ENCODE peak calls at places on chromosomes 16 and 17, in five cellular contexts. T is left ventricle myocardium inferior, P is MM.1S, O is AG10803, V is mucosa of descending colon. C is an unnamed sample.

GRCh38 chr17:18158022-18158600 is 25.5 kb upstream of the ALKBH5 start:
- DNase-seq in T (peak; percentile 93), P (peak; percentile 90), O (peak; percentile 85), V (peak; percentile 99), C (peak; percentile 96)

GRCh38 chr17:27430882-27431491 is 25.3 kb upstream of the KSR1 start:
- DNase-seq in T (peak; percentile 28), P (no peak), O (peak; percentile 40), V (peak; percentile 48), C (peak; percentile 48)

GRCh38 chr17:1643293-1643998 is 2.1 kb downstream of the SCARF1 start:
- DNase-seq in T (no peak), P (peak; percentile 88), O (peak; percentile 8), V (peak; percentile 87), C (no peak)

GRCh38 chr17:36072431-36073121 is 8.5 kb downstream of the CCL18 start:
- DNase-seq in T (no peak), P (peak; percentile 35), O (peak; percentile 9), V (peak; percentile 77), C (peak; percentile 43)

GRCh38 chr17:27889711-27890251 is 3.4 kb downstream of the LYRM9 start:
- DNase-seq in T (no peak), P (no peak), O (no peak), V (no peak), C (no peak)

GRCh38 chr16:12439443-12440232 is 364.0 kb downstream of the CPPED1 start:
- DNase-seq in T (peak; percentile 18), P (no peak), O (no peak), V (no peak), C (no peak)

GRCh38 chr17:79778504-79779087 is 648 bp downstream of the CBX2 start:
- DNase-seq in T (no peak), P (no peak), O (no peak), V (no peak), C (no peak)

GRCh38 chr17:15930426-15930825 is 14.5 kb upstream of the ADORA2B start:
- DNase-seq in T (no peak), P (no peak), O (no peak), V (no peak), C (no peak)

GRCh38 chr16:49639739-49640388 is 216.0 kb downstream of the ZNF423 start:
- DNase-seq in T (peak; percentile 71), P (no peak), O (no peak), V (peak; percentile 14), C (peak; percentile 74)

GRCh38 chr17:35807371-35808144 is 1.7 kb upstream of the TAF15 start:
- DNase-seq in T (no peak), P (no peak), O (peak; percentile 66), V (no peak), C (peak; percentile 73)

GRCh38 chr17:63364387-63364786 is 81.7 kb downstream of the CYB561 start:
- DNase-seq in T (no peak), P (no peak), O (peak; percentile 47), V (no peak), C (peak; percentile 48)

GRCh38 chr17:78019367-78019975 is 61.0 kb downstream of the TNRC6C start:
- DNase-seq in T (no peak), P (peak; percentile 55), O (peak; percentile 63), V (peak; percentile 10), C (peak; percentile 65)

GRCh38 chr17:82440991-82441627 is 9.4 kb downstream of the CYBC1 start:
- DNase-seq in T (no peak), P (no peak), O (no peak), V (peak; percentile 25), C (no peak)

GRCh38 chr17:64331946-64332493 is 58.6 kb downstream of the PECAM1 start:
- DNase-seq in T (peak; percentile 69), P (no peak), O (no peak), V (no peak), C (peak; percentile 76)

GRCh38 chr17:62000186-62000585 is 64.9 kb downstream of the MED13 start:
- DNase-seq in T (no peak), P (no peak), O (no peak), V (no peak), C (no peak)

GRCh38 chr17:78952706-78953105 is 27.0 kb downstream of the LGALS3BP start:
- DNase-seq in T (no peak), P (no peak), O (no peak), V (no peak), C (no peak)

GRCh38 chr17:57747221-57748017 is 2.3 kb upstream of the CCDC182 start:
- DNase-seq in T (no peak), P (peak; percentile 60), O (peak; percentile 68), V (peak; percentile 53), C (peak; percentile 77)

GRCh38 chr17:51298508-51299371 is 38.4 kb downstream of the UTP18 start:
- DNase-seq in T (no peak), P (peak; percentile 39), O (peak; percentile 56), V (no peak), C (peak; percentile 65)

GRCh38 chr17:67682196-67682595 is 35.5 kb upstream of the NOL11 start:
- DNase-seq in T (no peak), P (no peak), O (no peak), V (no peak), C (no peak)
- H3K4me3 ChIP-seq in T (no peak overlapping the region), P (no peak overlapping the region), O (no peak overlapping the region), V (no peak overlapping the region), C (no peak overlapping the region)

DNA sequence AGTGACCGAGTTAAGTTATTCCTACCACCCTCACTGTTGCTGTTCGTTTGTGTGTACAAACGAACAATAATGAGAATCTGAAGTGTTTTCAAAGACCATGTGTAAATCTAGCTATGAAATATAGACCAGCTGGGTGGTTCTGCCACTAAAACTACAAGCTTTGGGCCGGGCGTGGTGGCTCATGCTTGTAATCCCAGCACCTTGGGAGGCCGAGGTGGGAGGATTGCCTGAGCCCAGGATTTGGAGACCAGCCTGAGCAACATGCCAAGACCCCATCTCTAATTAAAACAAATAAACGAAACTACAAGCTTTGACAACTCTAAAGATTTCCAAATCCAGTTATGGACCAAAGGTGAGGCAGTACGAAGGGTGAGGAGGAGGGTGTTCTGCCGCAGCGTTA is 973 bp downstream of the RECQL5 start:
- DNase-seq in T (no peak), P (no peak), O (no peak), V (no peak), C (no peak)
- H3K4me3 ChIP-seq in T (peak overlapping the region; percentile 94), P (peak overlapping the region; percentile 88), O (peak overlapping the region; percentile 99), V (no peak overlapping the region), C (peak overlapping the region; percentile 97)

DNA sequence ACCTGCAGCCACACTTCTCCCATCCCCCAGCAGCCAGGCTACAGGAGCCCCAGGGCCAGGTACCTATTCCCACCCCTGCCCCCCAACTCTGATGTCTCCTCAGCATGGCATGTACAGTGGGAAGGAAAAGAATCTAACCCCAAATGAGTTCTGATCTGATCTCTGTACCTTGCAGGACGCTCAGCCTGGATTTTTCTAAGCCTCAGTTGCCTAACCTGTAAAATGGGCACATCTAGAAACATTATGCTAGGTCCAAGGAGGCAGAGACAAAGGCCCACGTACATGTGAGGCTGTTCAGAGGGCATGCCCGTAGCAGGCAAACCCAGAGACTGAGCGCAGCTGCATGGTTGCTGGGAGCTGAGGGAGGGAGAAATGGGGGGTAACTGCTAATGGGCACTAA is 35.1 kb downstream of the SLC38A8 start:
- DNase-seq in T (no peak), P (no peak), O (no peak), V (no peak), C (no peak)
- H3K4me3 ChIP-seq in T (no peak overlapping the region), P (no peak overlapping the region), O (no peak overlapping the region), V (no peak overlapping the region), C (no peak overlapping the region)

DNA sequence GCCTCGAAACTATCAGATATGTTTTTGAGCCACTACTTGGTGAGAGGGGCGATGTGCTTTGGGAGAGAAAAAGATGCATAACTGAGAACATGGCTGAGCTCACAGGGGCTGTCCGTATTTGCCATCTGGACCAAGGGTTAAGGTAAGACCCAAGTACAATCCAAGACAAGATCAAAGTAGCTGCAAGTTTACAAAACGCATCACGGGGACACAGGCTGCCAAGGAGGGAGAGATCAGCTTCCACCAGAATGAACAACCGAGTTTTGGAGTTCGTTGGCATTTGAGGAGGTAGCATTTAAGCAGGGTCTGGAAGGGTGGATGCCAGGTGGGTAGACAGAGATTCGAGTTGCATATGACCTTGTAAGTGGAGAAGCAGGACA is 2.2 kb downstream of the PITPNC1 start:
- DNase-seq in T (no peak), P (no peak), O (no peak), V (no peak), C (no peak)
- H3K4me3 ChIP-seq in T (peak overlapping the region; percentile 80), P (peak overlapping the region; percentile 96), O (peak overlapping the region; percentile 81), V (no peak overlapping the region), C (peak overlapping the region; percentile 46)

DNA sequence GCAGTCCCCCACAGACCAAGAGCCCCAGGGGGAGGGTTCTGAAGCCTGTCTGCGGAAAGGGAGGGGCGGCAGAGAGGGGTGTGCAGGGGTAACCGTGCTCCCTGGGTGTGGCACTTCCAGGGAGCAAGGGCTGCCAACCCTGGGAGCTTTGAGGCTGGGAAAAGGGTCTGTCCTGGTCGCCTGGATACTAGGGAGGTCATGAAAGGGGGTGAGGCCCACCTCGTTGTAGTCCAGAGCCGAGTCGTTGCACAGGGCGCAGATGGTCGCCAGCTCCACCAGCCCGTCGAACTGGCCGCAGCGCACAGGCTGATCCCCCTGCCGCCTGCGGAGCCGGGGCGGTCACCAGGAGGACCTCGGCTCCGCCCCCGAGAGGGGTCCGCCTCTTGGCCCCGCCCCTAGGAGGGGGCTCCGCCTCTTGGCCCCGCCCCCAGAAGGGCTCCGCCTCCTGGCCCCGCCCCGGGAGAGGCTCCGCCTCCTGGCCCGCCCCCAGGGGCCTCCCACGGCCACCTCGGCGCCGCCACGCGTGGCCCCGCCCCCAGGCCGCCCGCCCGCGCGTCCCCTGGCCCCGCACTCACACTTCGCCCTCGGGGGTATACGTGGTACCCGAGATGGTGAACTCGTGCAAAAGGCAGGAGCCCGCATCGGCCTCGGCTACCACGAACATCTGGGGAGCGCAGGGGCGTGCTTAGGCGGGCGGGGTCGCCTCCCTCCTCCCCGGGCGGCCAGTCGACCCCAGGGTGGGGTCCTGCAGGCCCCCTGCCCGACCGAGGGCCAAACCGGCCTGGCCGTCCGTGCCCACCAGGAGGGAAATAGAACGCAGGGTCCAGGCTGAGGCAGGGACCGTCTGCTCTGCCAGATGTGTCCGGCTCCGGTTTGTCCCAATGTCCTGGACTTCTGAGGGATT is 19.5 kb downstream of the ATP2A3 start:
- DNase-seq in T (peak; percentile 53), P (no peak), O (peak; percentile 49), V (no peak), C (peak; percentile 30)
- H3K4me3 ChIP-seq in T (peak overlapping the region; percentile 60), P (no peak overlapping the region), O (peak overlapping the region; percentile 63), V (no peak overlapping the region), C (peak overlapping the region; percentile 43)

GRCh38 chr16:88458039-88458772 is 5.1 kb downstream of the ZFPM1 start:
- DNase-seq in T (no peak), P (no peak), O (no peak), V (no peak), C (peak; percentile 60)

GRCh38 chr16:88455610-88456355 is 2.7 kb downstream of the ZFPM1 start:
- DNase-seq in T (no peak), P (peak; percentile 64), O (peak; percentile 43), V (peak; percentile 61), C (peak; percentile 70)

GRCh38 chr16:88454315-88455057 is 1.4 kb downstream of the ZFPM1 start:
- DNase-seq in T (no peak), P (peak; percentile 70), O (no peak), V (peak; percentile 47), C (peak; percentile 13)

GRCh38 chr16:88458773-88459235 is 5.7 kb downstream of the ZFPM1 start:
- DNase-seq in T (no peak), P (no peak), O (no peak), V (no peak), C (no peak)

GRCh38 chr16:88456356-88457292 is 3.5 kb downstream of the ZFPM1 start:
- DNase-seq in T (no peak), P (no peak), O (no peak), V (no peak), C (no peak)
- H3K4me3 ChIP-seq in T (peak overlapping the region; percentile 76), P (peak overlapping the region; percentile 69), O (peak overlapping the region; percentile 50), V (no peak overlapping the region), C (no peak overlapping the region)

C was measured in cardiac fibroblast.